ENCODE peak calls at places on chromosomes 3 and 15, in eight cellular contexts. One of them, this sample, is unnamed.

GRCh38 chr3:130425484-130425883 is 80.0 kb downstream of the COL6A5 start:
- DNase-seq in CD8-positive, alpha-beta T cell: no peak
- DNase-seq in foreskin fibroblast: peak
- DNase-seq in endothelial cell: no peak
- DNase-seq in AG09309: no peak
- DNase-seq in MM.1S: no peak
- DNase-seq in lower lobe of right lung: no peak
- DNase-seq in endothelial cell of umbilical vein: no peak
- DNase-seq in this sample: no peak

GRCh38 chr3:107598926-107599754 is 76.4 kb downstream of the BBX start:
- DNase-seq in CD8-positive, alpha-beta T cell: peak
- DNase-seq in foreskin fibroblast: peak
- DNase-seq in endothelial cell: peak
- DNase-seq in AG09309: no peak
- DNase-seq in MM.1S: no peak
- DNase-seq in lower lobe of right lung: peak
- DNase-seq in endothelial cell of umbilical vein: peak
- DNase-seq in this sample: no peak

GRCh38 chr3:3998140-3998977 is 199.1 kb downstream of the LRRN1 start:
- DNase-seq in CD8-positive, alpha-beta T cell: no peak
- DNase-seq in foreskin fibroblast: no peak
- DNase-seq in endothelial cell: peak
- DNase-seq in AG09309: no peak
- DNase-seq in MM.1S: peak
- DNase-seq in lower lobe of right lung: no peak
- DNase-seq in endothelial cell of umbilical vein: peak
- DNase-seq in this sample: peak

GRCh38 chr3:196517919-196518318 is 2.8 kb upstream of the SMCO1 start:
- DNase-seq in CD8-positive, alpha-beta T cell: no peak
- DNase-seq in foreskin fibroblast: no peak
- DNase-seq in endothelial cell: no peak
- DNase-seq in AG09309: no peak
- DNase-seq in MM.1S: peak
- DNase-seq in lower lobe of right lung: no peak
- DNase-seq in endothelial cell of umbilical vein: no peak
- DNase-seq in this sample: no peak

GRCh38 chr3:23288715-23289114 is 85.6 kb downstream of the UBE2E2 start:
- DNase-seq in CD8-positive, alpha-beta T cell: no peak
- DNase-seq in foreskin fibroblast: no peak
- DNase-seq in endothelial cell: no peak
- DNase-seq in AG09309: no peak
- DNase-seq in MM.1S: no peak
- DNase-seq in lower lobe of right lung: no peak
- DNase-seq in endothelial cell of umbilical vein: no peak
- DNase-seq in this sample: no peak

GRCh38 chr3:141193431-141193830 is 38.2 kb upstream of the PXYLP1 start:
- DNase-seq in CD8-positive, alpha-beta T cell: no peak
- DNase-seq in foreskin fibroblast: no peak
- DNase-seq in endothelial cell: no peak
- DNase-seq in AG09309: no peak
- DNase-seq in MM.1S: no peak
- DNase-seq in lower lobe of right lung: no peak
- DNase-seq in endothelial cell of umbilical vein: no peak
- DNase-seq in this sample: no peak

GRCh38 chr3:44509985-44510360 is 32.5 kb upstream of the ZNF445 start:
- DNase-seq in CD8-positive, alpha-beta T cell: no peak
- DNase-seq in foreskin fibroblast: peak
- DNase-seq in endothelial cell: no peak
- DNase-seq in AG09309: no peak
- DNase-seq in MM.1S: peak
- DNase-seq in lower lobe of right lung: no peak
- DNase-seq in endothelial cell of umbilical vein: peak
- DNase-seq in this sample: no peak

GRCh38 chr3:117752984-117753717 is 1043.6 kb downstream of the TUSC7 start:
- DNase-seq in CD8-positive, alpha-beta T cell: no peak
- DNase-seq in foreskin fibroblast: peak
- DNase-seq in endothelial cell: no peak
- DNase-seq in AG09309: peak
- DNase-seq in MM.1S: no peak
- DNase-seq in lower lobe of right lung: no peak
- DNase-seq in endothelial cell of umbilical vein: no peak
- DNase-seq in this sample: no peak

GRCh38 chr15:91238664-91239428 is 138.8 kb downstream of the SV2B start:
- DNase-seq in CD8-positive, alpha-beta T cell: no peak
- DNase-seq in foreskin fibroblast: no peak
- DNase-seq in endothelial cell: no peak
- DNase-seq in AG09309: no peak
- DNase-seq in MM.1S: peak
- DNase-seq in lower lobe of right lung: no peak
- DNase-seq in endothelial cell of umbilical vein: no peak
- DNase-seq in this sample: no peak

GRCh38 chr15:28954466-28955159 is 68.8 kb downstream of the APBA2 start:
- DNase-seq in CD8-positive, alpha-beta T cell: no peak
- DNase-seq in foreskin fibroblast: no peak
- DNase-seq in endothelial cell: no peak
- DNase-seq in AG09309: no peak
- DNase-seq in MM.1S: no peak
- DNase-seq in lower lobe of right lung: no peak
- DNase-seq in endothelial cell of umbilical vein: no peak
- DNase-seq in this sample: no peak

GRCh38 chr15:68626283-68626682 is 47.5 kb downstream of the CORO2B start:
- DNase-seq in CD8-positive, alpha-beta T cell: no peak
- DNase-seq in foreskin fibroblast: no peak
- DNase-seq in endothelial cell: no peak
- DNase-seq in AG09309: no peak
- DNase-seq in MM.1S: no peak
- DNase-seq in lower lobe of right lung: no peak
- DNase-seq in endothelial cell of umbilical vein: no peak
- DNase-seq in this sample: no peak

GRCh38 chr3:115790759-115791158 is 167.4 kb downstream of the GAP43 start:
- DNase-seq in CD8-positive, alpha-beta T cell: no peak
- DNase-seq in foreskin fibroblast: peak
- DNase-seq in endothelial cell: no peak
- DNase-seq in AG09309: peak
- DNase-seq in MM.1S: no peak
- DNase-seq in lower lobe of right lung: no peak
- DNase-seq in endothelial cell of umbilical vein: peak
- DNase-seq in this sample: no peak

GRCh38 chr3:150349314-150350097 is 58.6 kb upstream of the TSC22D2 start:
- DNase-seq in CD8-positive, alpha-beta T cell: no peak
- DNase-seq in foreskin fibroblast: peak
- DNase-seq in endothelial cell: no peak
- DNase-seq in AG09309: no peak
- DNase-seq in MM.1S: no peak
- DNase-seq in lower lobe of right lung: peak
- DNase-seq in endothelial cell of umbilical vein: no peak
- DNase-seq in this sample: no peak

GRCh38 chr15:99408236-99409096 is 157.2 kb downstream of the LRRC28 start:
- DNase-seq in CD8-positive, alpha-beta T cell: no peak
- DNase-seq in foreskin fibroblast: peak
- DNase-seq in endothelial cell: no peak
- DNase-seq in AG09309: peak
- DNase-seq in MM.1S: no peak
- DNase-seq in lower lobe of right lung: no peak
- DNase-seq in endothelial cell of umbilical vein: no peak
- DNase-seq in this sample: no peak

GRCh38 chr3:50126287-50127211 is 28.6 kb upstream of the SEMA3F start:
- DNase-seq in CD8-positive, alpha-beta T cell: no peak
- DNase-seq in foreskin fibroblast: peak
- DNase-seq in endothelial cell: no peak
- DNase-seq in AG09309: no peak
- DNase-seq in MM.1S: no peak
- DNase-seq in lower lobe of right lung: peak
- DNase-seq in endothelial cell of umbilical vein: no peak
- DNase-seq in this sample: no peak

GRCh38 chr3:57999423-58000115 is 8.7 kb upstream of the FLNB start:
- DNase-seq in CD8-positive, alpha-beta T cell: no peak
- DNase-seq in foreskin fibroblast: no peak
- DNase-seq in endothelial cell: no peak
- DNase-seq in AG09309: no peak
- DNase-seq in MM.1S: no peak
- DNase-seq in lower lobe of right lung: no peak
- DNase-seq in endothelial cell of umbilical vein: peak
- DNase-seq in this sample: no peak

GRCh38 chr3:40985195-40985594 is 214.1 kb upstream of the CTNNB1 start:
- DNase-seq in CD8-positive, alpha-beta T cell: no peak
- DNase-seq in foreskin fibroblast: no peak
- DNase-seq in endothelial cell: no peak
- DNase-seq in AG09309: no peak
- DNase-seq in MM.1S: no peak
- DNase-seq in lower lobe of right lung: no peak
- DNase-seq in endothelial cell of umbilical vein: peak
- DNase-seq in this sample: no peak

GRCh38 chr3:45665101-45665572 is 24.1 kb upstream of the SACM1L start:
- DNase-seq in CD8-positive, alpha-beta T cell: peak
- DNase-seq in foreskin fibroblast: peak
- DNase-seq in endothelial cell: peak
- DNase-seq in AG09309: no peak
- DNase-seq in MM.1S: peak
- DNase-seq in lower lobe of right lung: no peak
- DNase-seq in endothelial cell of umbilical vein: peak
- DNase-seq in this sample: no peak

DNA sequence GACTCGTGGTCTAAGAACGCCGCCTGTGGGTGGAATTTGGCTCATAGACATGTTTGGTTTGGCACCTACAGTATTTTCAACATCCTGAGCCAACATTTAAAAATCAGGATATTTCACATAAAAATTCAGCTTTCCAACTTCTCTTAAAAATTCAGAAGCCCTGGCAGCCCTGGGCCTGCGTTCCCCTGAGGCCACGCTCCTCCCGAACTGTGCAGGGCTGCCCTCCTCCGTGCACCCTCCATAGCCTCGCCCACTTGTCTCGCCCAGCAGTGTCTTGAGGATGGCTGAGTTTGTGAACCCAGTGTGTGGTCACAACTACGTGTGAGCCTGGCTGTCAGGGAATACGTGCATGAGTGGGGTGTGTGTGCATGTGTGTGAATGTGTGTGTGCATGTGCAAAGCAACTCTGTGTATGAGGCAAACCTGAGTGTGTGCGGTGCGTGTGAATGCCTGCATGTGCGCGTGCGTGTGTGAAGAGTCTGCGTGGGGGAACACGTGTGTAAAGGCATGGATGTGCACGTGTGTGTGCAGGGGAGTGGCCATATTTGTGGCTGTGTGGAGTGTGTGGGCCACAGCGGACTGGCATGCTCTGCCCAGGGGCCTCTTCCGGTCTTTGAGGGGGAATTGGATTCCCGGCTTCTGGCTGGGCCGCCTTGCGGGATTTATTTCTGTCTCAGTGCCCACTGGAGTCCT is 30.9 kb downstream of the PTH1R start:
- DNase-seq in CD8-positive, alpha-beta T cell: no peak
- DNase-seq in foreskin fibroblast: peak
- DNase-seq in endothelial cell: no peak
- DNase-seq in AG09309: peak
- DNase-seq in MM.1S: no peak
- DNase-seq in lower lobe of right lung: peak
- DNase-seq in endothelial cell of umbilical vein: peak
- DNase-seq in this sample: no peak
- TF ChIP-seq CTCF in CD8-positive, alpha-beta T cell: no peak
- TF ChIP-seq CTCF in foreskin fibroblast: peak
- TF ChIP-seq CTCF in endothelial cell: no peak
- TF ChIP-seq CTCF in AG09309: peak
- TF ChIP-seq CTCF in MM.1S: no peak
- TF ChIP-seq CTCF in lower lobe of right lung: peak
- TF ChIP-seq CTCF in endothelial cell of umbilical vein: peak
- TF ChIP-seq CTCF in this sample: peak

DNA sequence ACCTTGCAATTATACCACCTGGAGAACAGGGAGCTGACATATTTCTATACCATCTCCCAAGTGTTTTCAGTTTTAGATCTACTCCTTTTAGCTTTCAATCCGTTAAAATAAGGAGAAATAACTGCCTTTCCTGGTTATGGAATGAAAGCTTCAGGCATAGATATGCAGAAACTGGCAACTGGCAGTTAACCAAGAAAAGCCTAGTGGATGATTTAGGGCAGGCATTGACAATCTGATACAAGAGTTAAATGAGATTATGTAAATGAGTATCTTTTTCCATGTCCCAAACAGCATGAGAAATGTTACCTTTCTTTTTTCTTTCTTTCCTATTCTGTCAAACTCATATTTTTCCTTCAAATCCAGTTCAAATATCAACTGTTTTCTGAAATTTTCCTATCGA is 689.1 kb upstream of the DPPA4 start:
- DNase-seq in CD8-positive, alpha-beta T cell: no peak
- DNase-seq in foreskin fibroblast: peak
- DNase-seq in endothelial cell: no peak
- DNase-seq in AG09309: no peak
- DNase-seq in MM.1S: no peak
- DNase-seq in lower lobe of right lung: no peak
- DNase-seq in endothelial cell of umbilical vein: no peak
- DNase-seq in this sample: no peak
- TF ChIP-seq CTCF in CD8-positive, alpha-beta T cell: no peak
- TF ChIP-seq CTCF in foreskin fibroblast: no peak
- TF ChIP-seq CTCF in endothelial cell: no peak
- TF ChIP-seq CTCF in AG09309: no peak
- TF ChIP-seq CTCF in MM.1S: no peak
- TF ChIP-seq CTCF in lower lobe of right lung: no peak
- TF ChIP-seq CTCF in endothelial cell of umbilical vein: no peak
- TF ChIP-seq CTCF in this sample: no peak

DNA sequence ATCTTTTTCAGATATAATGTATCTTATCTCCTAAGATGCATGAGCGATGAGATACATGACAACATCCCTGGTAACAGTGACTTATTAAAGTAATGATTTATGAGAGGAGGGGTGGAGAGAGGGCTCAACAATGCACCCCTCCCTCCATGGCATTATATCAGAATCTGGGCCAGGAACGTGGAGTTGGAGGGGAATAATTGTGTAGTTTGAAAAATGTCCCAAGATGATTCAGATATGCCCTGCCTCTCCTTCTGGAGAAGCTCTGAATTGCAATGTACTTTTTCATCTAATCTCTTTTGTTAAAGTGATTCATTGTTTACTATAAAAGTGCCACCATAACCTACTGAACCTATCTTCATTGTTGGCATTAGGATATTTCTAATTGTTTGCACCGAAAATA is 86.5 kb downstream of the FRMD4B start:
- DNase-seq in CD8-positive, alpha-beta T cell: no peak
- DNase-seq in foreskin fibroblast: peak
- DNase-seq in endothelial cell: no peak
- DNase-seq in AG09309: no peak
- DNase-seq in MM.1S: no peak
- DNase-seq in lower lobe of right lung: no peak
- DNase-seq in endothelial cell of umbilical vein: peak
- DNase-seq in this sample: no peak
- TF ChIP-seq CTCF in CD8-positive, alpha-beta T cell: no peak
- TF ChIP-seq CTCF in foreskin fibroblast: peak
- TF ChIP-seq CTCF in endothelial cell: no peak
- TF ChIP-seq CTCF in AG09309: peak
- TF ChIP-seq CTCF in MM.1S: no peak
- TF ChIP-seq CTCF in lower lobe of right lung: no peak
- TF ChIP-seq CTCF in endothelial cell of umbilical vein: peak
- TF ChIP-seq CTCF in this sample: no peak

DNA sequence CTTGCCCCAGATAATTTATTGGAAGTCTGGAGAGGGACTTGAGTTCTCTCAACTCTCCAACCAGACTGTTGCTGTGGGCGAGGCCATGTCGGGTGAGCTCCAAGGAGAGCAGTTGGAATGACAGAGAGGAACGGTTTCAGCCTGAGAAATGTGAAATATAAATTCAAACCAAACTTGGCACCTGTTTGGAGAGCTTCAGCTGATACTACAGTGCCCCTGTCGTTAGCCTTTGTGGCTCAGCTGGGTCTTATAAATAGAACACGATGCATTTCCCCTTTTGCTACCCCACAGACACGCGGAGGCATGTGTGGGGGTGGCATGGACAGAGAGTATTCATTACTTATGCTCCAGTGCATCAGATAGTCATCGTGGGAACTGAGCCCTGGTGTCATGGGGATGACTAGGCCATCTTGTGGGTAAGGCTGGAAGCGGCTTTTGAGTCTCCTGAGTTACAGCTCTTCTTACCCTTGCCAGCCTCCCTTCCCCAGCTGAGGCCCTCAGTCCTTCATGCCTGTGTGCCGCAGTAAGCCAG is 15.6 kb downstream of the SMAD3 start:
- DNase-seq in CD8-positive, alpha-beta T cell: no peak
- DNase-seq in foreskin fibroblast: peak
- DNase-seq in endothelial cell: no peak
- DNase-seq in AG09309: peak
- DNase-seq in MM.1S: peak
- DNase-seq in lower lobe of right lung: peak
- DNase-seq in endothelial cell of umbilical vein: peak
- DNase-seq in this sample: no peak
- TF ChIP-seq CTCF in CD8-positive, alpha-beta T cell: no peak
- TF ChIP-seq CTCF in foreskin fibroblast: peak
- TF ChIP-seq CTCF in endothelial cell: no peak
- TF ChIP-seq CTCF in AG09309: peak
- TF ChIP-seq CTCF in MM.1S: peak
- TF ChIP-seq CTCF in lower lobe of right lung: peak
- TF ChIP-seq CTCF in endothelial cell of umbilical vein: peak
- TF ChIP-seq CTCF in this sample: no peak

This sample was measured in D721Med.